ENCODE peak calls at places on chromosomes 7 and 10, in seven cellular contexts. A is NAMALWA, P is T-helper 9 cell, X is mesothelial cell of epicardium, U is GM23248, R is colonic mucosa, Q is ELR. I is an unnamed sample.

GRCh38 chr10:26488344-26488743 is 50.2 kb downstream of the APBB1IP start:
- DNase-seq in A (no peak), P (no peak), X (no peak), U (peak), R (no peak), Q (peak), I (no peak)

GRCh38 chr10:100364735-100365391 is 17.8 kb downstream of the SCD start:
- DNase-seq in A (no peak), P (no peak), X (no peak), U (peak), R (peak), Q (peak), I (no peak)

GRCh38 chr7:130274983-130275649 is 8.5 kb downstream of the CPA2 start:
- DNase-seq in A (no peak), P (no peak), X (no peak), U (no peak), R (no peak), Q (no peak), I (no peak)

GRCh38 chr7:47982610-47983009 is 3.2 kb upstream of the HUS1 start:
- DNase-seq in A (peak), P (no peak), X (no peak), U (peak), R (no peak), Q (peak), I (no peak)

GRCh38 chr10:132526676-132527075 is 10.9 kb upstream of the INPP5A start:
- DNase-seq in A (no peak), P (no peak), X (no peak), U (peak), R (no peak), Q (peak), I (no peak)

GRCh38 chr7:117323877-117324699 is 1.2 kb upstream of the WNT2 start:
- DNase-seq in A (no peak), P (no peak), X (no peak), U (peak), R (no peak), Q (peak), I (no peak)

GRCh38 chr10:72367301-72367970 is 12.7 kb upstream of the DNAJB12 start:
- DNase-seq in A (no peak), P (no peak), X (no peak), U (no peak), R (no peak), Q (no peak), I (no peak)

GRCh38 chr7:157813741-157814661 is 477.2 kb downstream of the DNAJB6 start:
- DNase-seq in A (no peak), P (no peak), X (no peak), U (no peak), R (no peak), Q (no peak), I (no peak)

GRCh38 chr10:112507988-112508387 is 61.0 kb downstream of the VTI1A start:
- DNase-seq in A (no peak), P (no peak), X (no peak), U (no peak), R (no peak), Q (no peak), I (no peak)

GRCh38 chr10:60139798-60140566 is 233.6 kb upstream of the CCDC6 start:
- DNase-seq in A (no peak), P (no peak), X (no peak), U (peak), R (no peak), Q (peak), I (no peak)

GRCh38 chr10:5751854-5752253 is 61.4 kb downstream of the GDI2 start:
- DNase-seq in A (no peak), P (no peak), X (no peak), U (no peak), R (no peak), Q (no peak), I (no peak)

GRCh38 chr7:154096-154835 is 38.1 kb upstream of the FAM20C start:
- DNase-seq in A (no peak), P (no peak), X (no peak), U (no peak), R (no peak), Q (no peak), I (no peak)

GRCh38 chr10:89427629-89428028 is 13.3 kb downstream of the IFIT5 start:
- DNase-seq in A (no peak), P (no peak), X (no peak), U (peak), R (no peak), Q (peak), I (no peak)

GRCh38 chr7:50614721-50615518 is 49.7 kb upstream of the DDC start:
- DNase-seq in A (peak), P (no peak), X (no peak), U (no peak), R (peak), Q (no peak), I (no peak)

GRCh38 chr7:28865494-28866257 is 92.5 kb downstream of the TRIL start:
- DNase-seq in A (no peak), P (no peak), X (no peak), U (no peak), R (no peak), Q (no peak), I (no peak)

GRCh38 chr7:37105119-37105518 is 343.5 kb downstream of the ELMO1 start:
- DNase-seq in A (no peak), P (no peak), X (no peak), U (no peak), R (no peak), Q (no peak), I (no peak)

GRCh38 chr7:53531-53930 is 138.8 kb upstream of the FAM20C start:
- DNase-seq in A (no peak), P (no peak), X (no peak), U (no peak), R (no peak), Q (no peak), I (no peak)

GRCh38 chr7:36181668-36182067 is 28.6 kb downstream of the EEPD1 start:
- DNase-seq in A (no peak), P (no peak), X (no peak), U (no peak), R (no peak), Q (no peak), I (no peak)

GRCh38 chr10:121368347-121369025 is 229.8 kb downstream of the FGFR2 start:
- DNase-seq in A (no peak), P (no peak), X (no peak), U (no peak), R (no peak), Q (no peak), I (no peak)